ENCODE peak calls at places on chromosomes 2 and 18, in nine cellular contexts. One of them, this sample, is unnamed.

GRCh38 chr2:127857494-127857818 is 499 bp downstream of the POLR2D start:
- DNase-seq in upper lobe of right lung: no peak
- DNase-seq in NCI-H1105: no peak
- DNase-seq in stimulated activated CD4-positive, alpha-beta T cell treated with anti-CD3 and anti-CD28 coated beads, Interleukin-15, amount 100 ng/mL, for 1 hour: no peak
- DNase-seq in NCI-H748 treated with DMSO at 0.1 percent for 48 hours: peak
- DNase-seq in endothelial cell: no peak
- DNase-seq in epithelial cell of prostate: no peak
- DNase-seq in Caki2: no peak
- DNase-seq in Kasumi-1: no peak
- DNase-seq in this sample: peak

GRCh38 chr2:26685312-26685711 is 7.2 kb upstream of the KCNK3 start:
- DNase-seq in NCI-H1105: no peak
- DNase-seq in NCI-H748 treated with DMSO at 0.1 percent for 48 hours: no peak
- DNase-seq in Kasumi-1: no peak
- DNase-seq in upper lobe of right lung: no peak
- DNase-seq in endothelial cell: no peak
- DNase-seq in epithelial cell of prostate: no peak
- DNase-seq in stimulated activated CD4-positive, alpha-beta T cell treated with anti-CD3 and anti-CD28 coated beads, Interleukin-15, amount 100 ng/mL, for 1 hour: no peak
- DNase-seq in Caki2: no peak
- DNase-seq in this sample: no peak

GRCh38 chr2:120690521-120690920 is 45.1 kb upstream of the GLI2 start:
- DNase-seq in upper lobe of right lung: no peak
- DNase-seq in NCI-H748 treated with DMSO at 0.1 percent for 48 hours: no peak
- DNase-seq in epithelial cell of prostate: no peak
- DNase-seq in NCI-H1105: no peak
- DNase-seq in Caki2: no peak
- DNase-seq in stimulated activated CD4-positive, alpha-beta T cell treated with anti-CD3 and anti-CD28 coated beads, Interleukin-15, amount 100 ng/mL, for 1 hour: no peak
- DNase-seq in endothelial cell: no peak
- DNase-seq in Kasumi-1: no peak
- DNase-seq in this sample: no peak

GRCh38 chr2:157784823-157785175 is 91.3 kb downstream of the ACVR1 start:
- DNase-seq in NCI-H1105: no peak
- DNase-seq in upper lobe of right lung: no peak
- DNase-seq in Caki2: no peak
- DNase-seq in epithelial cell of prostate: no peak
- DNase-seq in stimulated activated CD4-positive, alpha-beta T cell treated with anti-CD3 and anti-CD28 coated beads, Interleukin-15, amount 100 ng/mL, for 1 hour: no peak
- DNase-seq in Kasumi-1: no peak
- DNase-seq in endothelial cell: no peak
- DNase-seq in NCI-H748 treated with DMSO at 0.1 percent for 48 hours: no peak
- DNase-seq in this sample: no peak

GRCh38 chr2:69561041-69561550 is 82.4 kb downstream of the AAK1 start:
- DNase-seq in NCI-H1105: no peak
- DNase-seq in stimulated activated CD4-positive, alpha-beta T cell treated with anti-CD3 and anti-CD28 coated beads, Interleukin-15, amount 100 ng/mL, for 1 hour: no peak
- DNase-seq in upper lobe of right lung: no peak
- DNase-seq in endothelial cell: no peak
- DNase-seq in NCI-H748 treated with DMSO at 0.1 percent for 48 hours: no peak
- DNase-seq in epithelial cell of prostate: no peak
- DNase-seq in Caki2: no peak
- DNase-seq in Kasumi-1: no peak
- DNase-seq in this sample: no peak

GRCh38 chr18:39053569-39053968 is 1488.0 kb upstream of the CELF4 start:
- DNase-seq in NCI-H1105: peak
- DNase-seq in endothelial cell: no peak
- DNase-seq in NCI-H748 treated with DMSO at 0.1 percent for 48 hours: peak
- DNase-seq in upper lobe of right lung: no peak
- DNase-seq in Kasumi-1: no peak
- DNase-seq in Caki2: no peak
- DNase-seq in stimulated activated CD4-positive, alpha-beta T cell treated with anti-CD3 and anti-CD28 coated beads, Interleukin-15, amount 100 ng/mL, for 1 hour: no peak
- DNase-seq in epithelial cell of prostate: no peak
- DNase-seq in this sample: peak

GRCh38 chr18:35680139-35680551 is 98.6 kb downstream of the GALNT1 start:
- DNase-seq in stimulated activated CD4-positive, alpha-beta T cell treated with anti-CD3 and anti-CD28 coated beads, Interleukin-15, amount 100 ng/mL, for 1 hour: no peak
- DNase-seq in Kasumi-1: no peak
- DNase-seq in endothelial cell: no peak
- DNase-seq in epithelial cell of prostate: no peak
- DNase-seq in Caki2: no peak
- DNase-seq in upper lobe of right lung: no peak
- DNase-seq in NCI-H1105: no peak
- DNase-seq in NCI-H748 treated with DMSO at 0.1 percent for 48 hours: peak
- DNase-seq in this sample: no peak

GRCh38 chr2:41970898-41971660 is 76.7 kb upstream of the PKDCC start:
- DNase-seq in stimulated activated CD4-positive, alpha-beta T cell treated with anti-CD3 and anti-CD28 coated beads, Interleukin-15, amount 100 ng/mL, for 1 hour: no peak
- DNase-seq in endothelial cell: no peak
- DNase-seq in epithelial cell of prostate: no peak
- DNase-seq in Caki2: no peak
- DNase-seq in NCI-H748 treated with DMSO at 0.1 percent for 48 hours: no peak
- DNase-seq in upper lobe of right lung: no peak
- DNase-seq in NCI-H1105: no peak
- DNase-seq in Kasumi-1: no peak
- DNase-seq in this sample: no peak